ENCODE peak calls at places on chromosomes 3 and 15, in eight cellular contexts. L is mammary epithelial cell; Z is CD8-positive, alpha-beta T cell; C is mucosa of descending colon; X is Peyer's patch; J is heart right ventricle; U is psoas muscle; Q is upper lobe of left lung. O is an unnamed sample. For H3K4me1, the result is how much of the 10 kb centered on the place peaks cover.

GRCh38 chr3:98877132-98877531 is 24.4 kb downstream of the DCBLD2 start:
- DNase-seq in X (no peak), Z (no peak), U (no peak), J (no peak), Q (no peak), L (peak), C (no peak), O (no peak)

GRCh38 chr3:37466660-37467359 is 292.4 kb upstream of the LRRFIP2 start:
- DNase-seq in L (no peak), X (no peak), U (no peak), C (no peak), J (peak), Z (no peak), Q (no peak), O (no peak)

GRCh38 chr3:32835943-32836342 is 18.1 kb downstream of the TRIM71 start:
- DNase-seq in J (no peak), L (no peak), Z (no peak), U (no peak), C (no peak), Q (no peak), X (no peak), O (no peak)

GRCh38 chr15:71447328-71448250 is 332.3 kb downstream of the THSD4 start:
- DNase-seq in Q (no peak), L (peak), U (no peak), J (no peak), C (no peak), Z (no peak), X (no peak), O (no peak)

GRCh38 chr3:127839099-127839498 is 16.8 kb upstream of the MGLL start:
- DNase-seq in J (no peak), U (no peak), Q (no peak), C (no peak), L (no peak), X (no peak), Z (no peak), O (no peak)

GRCh38 chr3:55160241-55160877 is 232.5 kb upstream of the LRTM1 start:
- DNase-seq in Z (no peak), J (peak), X (peak), Q (no peak), U (peak), C (peak), L (peak), O (peak)

GRCh38 chr3:17322106-17322793 is 420.2 kb downstream of the TBC1D5 start:
- DNase-seq in X (no peak), C (no peak), Z (no peak), U (no peak), Q (no peak), L (no peak), J (no peak), O (no peak)

GRCh38 chr15:91537868-91538267 is 315.6 kb upstream of the SLCO3A1 start:
- DNase-seq in X (no peak), L (no peak), J (no peak), U (no peak), Z (no peak), C (no peak), Q (no peak), O (no peak)

GRCh38 chr3:124229407-124229806 is 237.5 kb upstream of the ROPN1 start:
- DNase-seq in Q (no peak), L (peak), J (no peak), Z (no peak), C (no peak), U (no peak), X (no peak), O (no peak)

GRCh38 chr3:151290673-151291072 is 12.3 kb upstream of the P2RY14 start:
- DNase-seq in Z (no peak), U (no peak), L (no peak), C (no peak), X (no peak), Q (no peak), J (no peak), O (no peak)

DNA sequence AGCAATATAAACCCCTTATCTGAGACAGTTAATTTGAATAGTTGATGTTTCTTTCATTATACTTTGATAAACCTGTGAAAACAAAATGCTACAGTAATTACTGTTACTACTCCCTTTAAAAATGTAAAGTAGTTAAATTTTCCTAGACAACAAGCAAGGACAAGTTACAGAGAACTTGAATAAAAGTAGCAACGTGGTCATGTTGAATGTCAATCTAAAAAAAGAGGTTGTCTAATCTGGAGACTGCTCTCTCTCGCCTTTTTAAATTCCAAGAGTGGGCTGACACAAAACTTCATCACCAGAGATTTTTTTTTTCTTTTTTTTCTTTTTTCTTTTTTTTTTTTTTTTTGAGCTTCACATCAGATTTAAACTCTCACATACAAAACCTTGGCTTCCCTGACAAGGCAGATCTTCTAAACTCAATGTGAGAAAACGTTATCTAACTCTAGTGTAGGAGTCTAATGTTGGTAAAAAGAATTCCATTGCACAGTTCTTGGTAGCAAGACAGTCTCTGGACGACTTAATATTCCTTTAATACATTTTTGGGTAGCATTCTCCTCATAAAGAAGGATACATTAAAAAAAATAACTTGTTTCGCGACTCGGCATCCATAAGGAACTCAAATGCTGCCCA is 4.1 kb downstream of the FOXP1 start:
- DNase-seq in Q (no peak), U (no peak), L (peak), Z (no peak), X (no peak), J (no peak), C (no peak), O (no peak)
- H3K4me1 ChIP-seq in Q (under half), U (under half), L (under half), Z (under half), X (under half), J (under half), C (under half), O (under half)

GRCh38 chr15:85005319-85005718 is 23.7 kb downstream of the PDE8A start:
- DNase-seq in Q (no peak), C (no peak), L (no peak), Z (no peak), X (no peak), U (no peak), J (no peak), O (no peak)
- TF ChIP-seq CTCF in Q (no peak), C (no peak), L (no peak), Z (no peak), X (no peak), U (no peak), J (peak), O (no peak)

DNA sequence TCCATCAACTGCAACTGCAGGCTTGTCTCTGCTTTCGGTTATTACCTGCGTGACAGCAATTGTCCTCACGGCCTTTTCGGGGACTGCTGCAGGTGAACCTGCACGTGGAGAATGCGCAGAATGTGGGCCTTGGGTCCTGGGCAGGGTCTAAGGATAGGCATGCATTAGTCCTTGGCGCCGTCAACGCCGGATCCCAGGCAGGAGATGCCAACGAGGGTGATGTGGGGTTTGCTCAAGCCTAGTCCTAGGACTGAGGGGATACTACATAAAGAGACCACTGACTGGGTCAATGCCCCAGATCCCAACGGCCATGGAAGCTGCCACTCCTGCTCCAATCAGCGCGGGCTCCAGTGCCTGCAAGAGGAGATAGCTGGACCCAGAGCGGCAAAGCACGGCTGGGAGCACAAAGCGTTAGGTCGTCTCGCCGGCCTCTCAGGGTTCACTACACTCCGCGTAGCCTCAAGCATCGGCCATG is 448 bp upstream of the RBM15B start:
- DNase-seq in J (no peak), X (no peak), C (no peak), L (no peak), Q (no peak), Z (peak), U (no peak), O (no peak)
- H3K4me1 ChIP-seq in J (half or more), X (under half), C (half or more), L (half or more), Q (half or more), Z (half or more), U (half or more), O (half or more)

GRCh38 chr15:99976811-99977271 is 243.6 kb upstream of the LYSMD4 start:
- DNase-seq in C (no peak), U (peak), Q (no peak), J (no peak), L (peak), X (no peak), Z (no peak), O (no peak)
- TF ChIP-seq CTCF in C (no peak), U (no peak), Q (no peak), J (no peak), L (no peak), X (no peak), Z (no peak), O (no peak)

GRCh38 chr15:89759835-89760234 is 8.8 kb upstream of the MESP1 start:
- DNase-seq in U (no peak), Q (no peak), X (no peak), J (no peak), C (no peak), Z (no peak), L (no peak), O (no peak)
- H3K4me1 ChIP-seq in U (under half), Q (under half), X (under half), J (under half), C (under half), Z (under half), L (under half), O (under half)

DNA sequence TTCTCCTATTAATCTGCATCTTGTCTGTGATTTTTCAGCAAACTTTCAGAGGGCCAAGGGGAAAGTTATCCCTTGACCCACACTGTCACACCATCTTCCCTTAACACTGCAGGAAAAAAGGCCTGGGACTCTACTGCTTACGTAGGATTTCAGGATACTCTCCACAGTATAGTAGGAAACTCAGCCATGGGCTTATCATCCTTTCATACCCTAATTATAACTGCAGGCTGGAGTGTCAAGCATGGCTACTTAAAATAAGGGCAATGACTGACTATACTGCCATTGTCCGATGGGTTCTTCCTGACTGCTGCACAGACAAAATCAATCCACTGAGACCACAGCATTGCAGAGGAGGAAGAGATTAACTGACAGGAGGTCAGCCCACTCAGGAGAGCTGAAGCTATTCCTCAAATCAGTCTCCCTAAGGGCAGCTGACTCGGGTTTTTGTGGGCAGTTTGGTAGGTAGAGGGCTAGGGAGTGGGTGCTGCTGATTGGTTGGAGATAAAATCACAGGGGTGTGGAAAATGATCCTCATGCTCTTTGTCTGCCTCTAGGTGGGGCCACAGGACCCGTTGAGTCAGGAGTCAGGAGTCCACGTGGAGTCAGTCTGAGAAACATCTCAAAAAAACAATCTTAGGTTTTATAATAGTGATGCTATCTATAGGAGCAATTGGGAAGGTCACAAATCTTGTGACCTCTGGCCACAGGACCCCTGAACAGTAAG is 118.2 kb upstream of the STRIT1 start:
- DNase-seq in C (no peak), X (no peak), J (no peak), Z (no peak), L (peak), Q (no peak), U (no peak), O (no peak)
- TF ChIP-seq CTCF in C (no peak), X (no peak), J (no peak), Z (no peak), L (peak), Q (no peak), U (no peak), O (no peak)

GRCh38 chr15:42493694-42494093 is 1.7 kb upstream of the SNAP23 start:
- DNase-seq in U (no peak), Z (no peak), X (no peak), L (no peak), J (no peak), Q (no peak), C (no peak), O (no peak)
- H3K4me1 ChIP-seq in U (under half), Z (under half), X (under half), L (under half), J (half or more), Q (half or more), C (under half), O (under half)

DNA sequence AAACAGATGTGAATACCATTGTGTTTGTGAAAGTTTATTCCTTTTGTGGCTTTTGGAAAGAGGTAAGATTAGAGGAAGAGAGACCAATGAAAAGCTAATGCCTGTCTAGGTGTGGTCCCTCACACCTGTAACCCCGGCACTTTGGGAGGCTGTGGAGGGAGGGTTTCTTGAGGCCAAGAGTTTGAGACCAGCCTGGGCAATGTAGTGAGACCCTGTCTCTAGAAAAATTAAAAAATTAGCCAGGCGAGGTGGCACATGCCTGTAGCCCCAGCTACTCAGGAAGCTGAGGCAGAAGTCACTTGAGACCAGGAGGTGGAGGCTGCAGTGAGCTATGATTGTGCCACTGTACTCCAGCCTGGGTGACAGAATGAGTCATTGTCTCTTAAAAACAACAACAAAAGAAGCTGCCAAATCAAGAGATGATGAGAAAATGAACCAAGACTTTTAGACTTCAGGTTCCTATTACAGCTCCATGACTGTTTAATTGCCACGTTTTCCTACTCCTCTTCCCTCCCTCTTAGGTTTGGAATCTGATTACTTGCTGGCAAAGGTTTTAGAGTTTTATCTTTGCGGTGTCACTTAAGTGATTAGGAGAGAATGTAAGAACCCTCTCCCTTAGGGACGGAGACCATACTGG is 68.7 kb downstream of the CGNL1 start:
- DNase-seq in C (no peak), X (no peak), Q (no peak), U (no peak), L (no peak), J (no peak), Z (no peak), O (no peak)
- TF ChIP-seq CTCF in C (no peak), X (no peak), Q (no peak), U (no peak), L (no peak), J (no peak), Z (no peak), O (no peak)

GRCh38 chr3:141057951-141058800 is 7.0 kb downstream of the SPSB4 start:
- DNase-seq in X (no peak), L (no peak), Q (no peak), J (no peak), Z (no peak), C (no peak), U (no peak), O (no peak)
- H3K4me1 ChIP-seq in X (under half), L (under half), Q (under half), J (under half), Z (under half), C (under half), U (under half), O (under half)